ENCODE peak calls at places on chromosome 16, in six cellular contexts. C, E, O, B, P and U are unnamed samples.

GRCh38 chr16:19114359-19115147 is 789 bp downstream of the ITPRIPL2 start:
- DNase-seq in C (peak; percentile 44), E (peak; percentile 73), O (peak; percentile 65), B (peak; percentile 78), P (no peak), U (peak; percentile 80)

GRCh38 chr16:4989391-4990006 is 31.4 kb downstream of the SEC14L5 start:
- DNase-seq in C (no peak), E (no peak), O (no peak), B (no peak), P (no peak), U (no peak)

GRCh38 chr16:24745791-24746190 is 16.3 kb downstream of the TNRC6A start:
- DNase-seq in C (no peak), E (no peak), O (no peak), B (no peak), P (no peak), U (no peak)

GRCh38 chr16:8863594-8864424 is 5.0 kb downstream of the CARHSP1 start:
- DNase-seq in C (peak; percentile 23), E (no peak), O (no peak), B (no peak), P (no peak), U (no peak)

GRCh38 chr16:54932737-54933254 is 2.1 kb downstream of the IRX5 start:
- DNase-seq in C (peak; percentile 70), E (no peak), O (no peak), B (no peak), P (no peak), U (no peak)

GRCh38 chr16:8907096-8907495 is 24.9 kb downstream of the LITAFD start:
- DNase-seq in C (no peak), E (no peak), O (no peak), B (no peak), P (no peak), U (no peak)

GRCh38 chr16:67461600-67462278 is 19.2 kb downstream of the ATP6V0D1 start:
- DNase-seq in C (no peak), E (no peak), O (peak; percentile 80), B (no peak), P (no peak), U (no peak)

GRCh38 chr16:1290860-1291575 is 18.4 kb upstream of the UBE2I start:
- DNase-seq in C (no peak), E (no peak), O (no peak), B (no peak), P (no peak), U (no peak)

GRCh38 chr16:85372627-85373372 is 240.3 kb upstream of the GSE1 start:
- DNase-seq in C (no peak), E (peak; percentile 49), O (no peak), B (peak; percentile 60), P (no peak), U (peak; percentile 87)

GRCh38 chr16:84738255-84739038 is 38.6 kb downstream of the USP10 start:
- DNase-seq in C (peak; percentile 87), E (peak; percentile 84), O (peak; percentile 78), B (peak; percentile 87), P (no peak), U (peak; percentile 85)

GRCh38 chr16:82134884-82135283 is 35.1 kb downstream of the MPHOSPH6 start:
- DNase-seq in C (no peak), E (peak; percentile 65), O (no peak), B (no peak), P (no peak), U (no peak)

GRCh38 chr16:84595052-84595481 is 22.8 kb downstream of the COTL1 start:
- DNase-seq in C (no peak), E (no peak), O (no peak), B (no peak), P (no peak), U (no peak)

GRCh38 chr16:84600343-84601229 is 17.3 kb downstream of the COTL1 start:
- DNase-seq in C (no peak), E (peak; percentile 43), O (no peak), B (peak; percentile 44), P (no peak), U (peak; percentile 46)

GRCh38 chr16:88264641-88265285 is 118.0 kb upstream of the ZNF469 start:
- DNase-seq in C (peak; percentile 48), E (peak; percentile 89), O (peak; percentile 97), B (peak; percentile 96), P (peak; percentile 35), U (peak; percentile 95)

GRCh38 chr16:4987580-4988374 is 29.6 kb downstream of the SEC14L5 start:
- DNase-seq in C (peak; percentile 40), E (no peak), O (no peak), B (no peak), P (no peak), U (no peak)

GRCh38 chr16:1258906-1259759 is 3.3 kb downstream of the TPSD1 start:
- DNase-seq in C (no peak), E (no peak), O (no peak), B (no peak), P (no peak), U (no peak)

GRCh38 chr16:81720973-81721907 is 57.9 kb upstream of the PLCG2 start:
- DNase-seq in C (no peak), E (no peak), O (no peak), B (peak; percentile 49), P (no peak), U (peak; percentile 91)

GRCh38 chr16:79171504-79172240 is 428.9 kb downstream of the MAF start:
- DNase-seq in C (no peak), E (no peak), O (no peak), B (no peak), P (no peak), U (no peak)

GRCh38 chr16:68665501-68665900 is 20.4 kb downstream of the CDH3 start:
- DNase-seq in C (no peak), E (no peak), O (no peak), B (no peak), P (no peak), U (no peak)

GRCh38 chr16:88985521-88985920 is 8.5 kb upstream of the CBFA2T3 start:
- DNase-seq in C (no peak), E (no peak), O (no peak), B (no peak), P (no peak), U (no peak)

GRCh38 chr16:47424846-47425245 is 36.0 kb downstream of the ITFG1 start:
- DNase-seq in C (peak; percentile 83), E (no peak), O (no peak), B (no peak), P (no peak), U (no peak)

GRCh38 chr16:13350000-13350399 is 448.6 kb downstream of the SHISA9 start:
- DNase-seq in C (no peak), E (no peak), O (no peak), B (no peak), P (no peak), U (no peak)

GRCh38 chr16:89620406-89620841 is 7.0 kb downstream of the DPEP1 start:
- DNase-seq in C (no peak), E (peak; percentile 58), O (no peak), B (no peak), P (no peak), U (no peak)

GRCh38 chr16:68422396-68422964 is 25.8 kb downstream of the SMPD3 start:
- DNase-seq in C (no peak), E (no peak), O (no peak), B (no peak), P (no peak), U (no peak)

GRCh38 chr16:87375426-87376135 is 8.0 kb downstream of the FBXO31 start:
- DNase-seq in C (peak; percentile 1), E (no peak), O (no peak), B (peak; percentile 60), P (no peak), U (no peak)

GRCh38 chr16:69855587-69855986 is 93.5 kb downstream of the WWP2 start:
- DNase-seq in C (no peak), E (peak; percentile 21), O (no peak), B (no peak), P (no peak), U (no peak)

GRCh38 chr16:69848635-69849545 is 86.8 kb downstream of the WWP2 start:
- DNase-seq in C (no peak), E (peak; percentile 91), O (peak; percentile 88), B (peak; percentile 58), P (no peak), U (peak; percentile 66)

GRCh38 chr16:69851491-69852240 is 89.5 kb downstream of the WWP2 start:
- DNase-seq in C (no peak), E (peak; percentile 19), O (no peak), B (no peak), P (no peak), U (peak; percentile 68)

GRCh38 chr16:69852815-69853214 is 90.7 kb downstream of the WWP2 start:
- DNase-seq in C (no peak), E (no peak), O (no peak), B (no peak), P (no peak), U (no peak)

GRCh38 chr16:69853481-69853880 is 91.3 kb downstream of the WWP2 start:
- DNase-seq in C (no peak), E (no peak), O (no peak), B (no peak), P (no peak), U (no peak)
- H3K4me3 ChIP-seq in C (no peak overlapping the region), E (no peak overlapping the region), O (no peak overlapping the region), B (no peak overlapping the region), P (no peak overlapping the region), U (no peak overlapping the region)

GRCh38 chr16:56623637-56624036 is 1.9 kb upstream of the MT1E start:
- DNase-seq in C (no peak), E (no peak), O (no peak), B (no peak), P (no peak), U (no peak)
- TF ChIP-seq CTCF in C (no peak), E (no peak), O (no peak), B (no peak), P (no peak), U (no peak)

DNA sequence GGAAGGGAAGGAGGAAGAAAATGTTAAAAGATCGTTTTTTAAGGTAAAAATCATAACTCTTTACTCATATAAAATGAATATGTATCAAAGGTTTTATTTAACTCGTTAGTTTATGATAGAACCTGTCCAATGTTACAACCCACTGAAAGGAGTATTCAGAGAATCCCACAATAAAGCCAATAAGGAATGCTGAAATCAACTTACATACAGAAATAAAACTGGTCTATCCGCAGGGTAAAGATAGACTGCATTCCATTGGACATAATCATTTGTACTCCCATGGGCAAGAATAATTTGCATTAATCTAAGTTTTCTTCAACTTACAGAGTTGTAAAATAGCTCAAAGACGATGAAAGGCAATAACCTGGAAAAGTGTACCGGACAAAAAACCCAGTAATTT is 17.9 kb upstream of the BEAN1 start:
- DNase-seq in C (no peak), E (peak; percentile 80), O (no peak), B (peak; percentile 81), P (no peak), U (peak; percentile 60)
- H3K4me3 ChIP-seq in C (no peak overlapping the region), E (no peak overlapping the region), O (no peak overlapping the region), B (no peak overlapping the region), P (no peak overlapping the region), U (no peak overlapping the region)

GRCh38 chr16:104828-105374 is 26.9 kb downstream of the MPG start:
- DNase-seq in C (no peak), E (no peak), O (no peak), B (no peak), P (no peak), U (no peak)
- TF ChIP-seq CTCF in C (no peak), E (no peak), O (no peak), B (no peak), P (no peak), U (no peak)